ENCODE peak calls at places on chromosomes 16 and 17, in eight cellular contexts. C is coronary artery, Z is IMR-90, K is upper lobe of right lung, J is A549, A is heart right ventricle, G is neural progenitor cell, F is left ventricle myocardium inferior. I is an unnamed sample.

GRCh38 chr17:45973099-45973838 is 25.8 kb upstream of the STH start:
- DNase-seq in Z (no peak), G (no peak), A (peak; percentile 18), K (no peak), J (no peak), F (peak; percentile 63), C (no peak), I (no peak)

GRCh38 chr16:22098538-22099255 is 6.4 kb downstream of the VWA3A start:
- DNase-seq in F (no peak), K (no peak), Z (peak; percentile 44), G (peak; percentile 75), C (no peak), A (peak; percentile 12), J (peak; percentile 66), I (peak; percentile 18)

GRCh38 chr16:63467513-63467912 is 1431.3 kb upstream of the CDH8 start:
- DNase-seq in C (no peak), Z (no peak), A (no peak), F (no peak), J (no peak), K (no peak), G (no peak), I (no peak)

GRCh38 chr17:47720754-47721533 is 12.1 kb upstream of the TBX21 start:
- DNase-seq in A (no peak), J (no peak), C (no peak), K (no peak), Z (no peak), F (no peak), G (peak; percentile 48), I (no peak)

GRCh38 chr16:7185689-7186088 is 147.0 kb upstream of the RBFOX1 start:
- DNase-seq in Z (no peak), J (peak; percentile 4), G (no peak), F (no peak), C (no peak), A (no peak), K (no peak), I (no peak)

GRCh38 chr17:58245428-58246103 is 7.2 kb downstream of the LPO start:
- DNase-seq in J (no peak), G (no peak), C (no peak), A (no peak), Z (peak; percentile 11), F (no peak), K (no peak), I (no peak)

GRCh38 chr17:7405413-7405881 is 1.6 kb upstream of the TMEM256 start:
- DNase-seq in K (no peak), C (no peak), Z (no peak), F (no peak), J (no peak), G (peak; percentile 70), A (no peak), I (no peak)

GRCh38 chr16:67326472-67327309 is at the start of the genes KCTD19 and LRRC36:
- DNase-seq in C (no peak), J (peak; percentile 80), K (peak; percentile 91), A (peak; percentile 39), G (peak; percentile 95), Z (no peak), F (peak; percentile 45), I (peak; percentile 72)

GRCh38 chr16:76749780-76750375 is 441.1 kb upstream of the MON1B start:
- DNase-seq in C (no peak), K (no peak), Z (no peak), F (no peak), G (no peak), J (no peak), A (no peak), I (no peak)

GRCh38 chr16:31696968-31697743 is 169.5 kb downstream of the AHSP start:
- DNase-seq in G (peak; percentile 27), J (peak; percentile 42), A (no peak), K (no peak), Z (peak; percentile 53), F (no peak), C (no peak), I (no peak)

GRCh38 chr17:69093279-69093789 is 32.6 kb upstream of the ABCA9 start:
- DNase-seq in G (no peak), C (no peak), A (no peak), F (no peak), J (no peak), K (no peak), Z (no peak), I (no peak)

GRCh38 chr16:66081967-66082366 is 284.5 kb upstream of the CDH5 start:
- DNase-seq in F (no peak), A (no peak), Z (peak; percentile 94), C (no peak), J (peak; percentile 52), K (no peak), G (no peak), I (no peak)

GRCh38 chr16:50371936-50372595 is 3.3 kb upstream of the BRD7 start:
- DNase-seq in G (peak; percentile 66), J (no peak), Z (no peak), K (no peak), A (no peak), C (no peak), F (no peak), I (no peak)

GRCh38 chr17:59004338-59005111 is 102.2 kb downstream of the TRIM37 start:
- DNase-seq in G (peak; percentile 67), Z (peak; percentile 53), J (peak; percentile 70), K (no peak), C (no peak), A (peak; percentile 58), F (peak; percentile 21), I (peak; percentile 51)

GRCh38 chr17:34586346-34586846 is 7.0 kb downstream of the TMEM132E start:
- DNase-seq in Z (no peak), G (no peak), J (no peak), C (no peak), F (no peak), K (no peak), A (no peak), I (no peak)

GRCh38 chr17:48176456-48176855 is 68.9 kb downstream of the SNX11 start:
- DNase-seq in Z (no peak), A (no peak), K (no peak), G (no peak), C (no peak), F (no peak), J (no peak), I (no peak)

GRCh38 chr17:64503821-64504768 is 2.0 kb downstream of the DDX5 start:
- DNase-seq in G (no peak), J (no peak), C (no peak), A (no peak), K (no peak), F (no peak), Z (no peak), I (peak; percentile 21)

GRCh38 chr17:57235124-57235523 is 21.2 kb upstream of the MSI2 start:
- DNase-seq in F (no peak), G (peak; percentile 38), Z (no peak), C (no peak), J (no peak), A (no peak), K (no peak), I (no peak)

GRCh38 chr16:2149630-2150417 is 1.4 kb downstream of the RAB26 start:
- DNase-seq in A (no peak), K (no peak), Z (no peak), G (peak; percentile 38), C (no peak), J (peak; percentile 73), F (no peak), I (no peak)
- H3K4me3 ChIP-seq in A (no peak overlapping the region), K (no peak overlapping the region), Z (no peak overlapping the region), G (peak overlapping the region; percentile 70), C (no peak overlapping the region), J (peak overlapping the region; percentile 45), F (no peak overlapping the region), I (no peak overlapping the region)

DNA sequence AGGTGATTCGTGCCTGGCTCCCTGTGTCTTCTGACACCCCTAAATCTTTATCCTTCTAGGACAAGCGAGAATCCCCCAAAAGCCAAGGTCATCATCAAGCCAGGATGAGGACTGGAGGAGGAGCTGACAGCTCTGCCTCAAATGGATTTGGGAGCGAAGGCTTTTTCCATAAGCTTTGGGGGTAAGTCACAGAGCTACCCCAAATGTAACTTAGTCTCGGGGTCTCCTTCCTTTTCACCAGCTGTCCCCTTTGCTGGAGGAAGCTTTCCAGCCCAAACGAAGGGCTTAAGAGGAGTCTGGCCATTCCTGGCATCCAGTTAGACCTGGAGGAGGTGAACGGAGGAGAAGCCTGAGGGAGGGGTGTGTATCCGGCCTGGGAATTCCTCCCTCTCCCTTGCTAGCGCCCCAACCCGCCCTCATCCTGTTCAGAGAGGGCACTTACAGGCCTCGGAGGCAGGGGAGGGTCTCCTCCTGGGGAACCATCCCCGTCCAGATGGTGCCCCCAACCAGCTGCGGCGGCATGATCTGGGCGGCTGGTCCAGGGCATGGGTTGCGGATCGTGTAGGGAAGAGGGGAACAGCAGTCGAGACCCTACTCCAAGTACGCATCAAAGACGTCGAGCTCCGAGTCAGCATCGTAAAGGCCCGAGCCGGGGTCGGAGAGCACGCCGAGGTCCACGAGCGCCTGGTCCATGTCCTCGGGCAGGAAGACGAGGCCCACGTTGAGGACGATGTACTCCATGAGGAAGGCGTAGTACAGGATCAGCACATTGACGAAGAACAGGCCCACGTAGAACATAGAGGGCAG is 938 bp downstream of the DEXI start:
- DNase-seq in Z (no peak), C (no peak), K (peak; percentile 70), G (peak; percentile 40), F (no peak), A (no peak), J (no peak), I (no peak)
- H3K27ac ChIP-seq in Z (peak overlapping the region; percentile 60), C (peak overlapping the region; percentile 88), K (peak overlapping the region; percentile 84), G (no peak overlapping the region), F (peak overlapping the region; percentile 93), A (peak overlapping the region; percentile 85), J (peak overlapping the region; percentile 66), I (peak overlapping the region; percentile 36)

GRCh38 chr16:88454315-88455057 is 1.4 kb downstream of the ZFPM1 start:
- DNase-seq in K (no peak), J (peak; percentile 46), C (no peak), Z (no peak), F (no peak), A (no peak), G (peak; percentile 56), I (peak; percentile 63)
- H3K4me3 ChIP-seq in K (peak overlapping the region; percentile 63), J (peak overlapping the region; percentile 88), C (peak overlapping the region; percentile 91), Z (peak overlapping the region; percentile 55), F (peak overlapping the region; percentile 76), A (peak overlapping the region; percentile 67), G (peak overlapping the region; percentile 57), I (peak overlapping the region; percentile 70)

GRCh38 chr16:19666451-19666850 is 51.6 kb downstream of the KNOP1 start:
- DNase-seq in A (peak; percentile 66), G (no peak), Z (no peak), K (no peak), J (no peak), C (no peak), F (peak; percentile 38), I (no peak)

GRCh38 chr16:19677403-19677802 is 40.6 kb downstream of the KNOP1 start:
- DNase-seq in A (no peak), Z (no peak), C (no peak), K (no peak), G (no peak), F (peak; percentile 32), J (no peak), I (no peak)

GRCh38 chr16:19674485-19674884 is 43.5 kb downstream of the KNOP1 start:
- DNase-seq in F (no peak), J (no peak), K (no peak), G (no peak), C (no peak), A (no peak), Z (no peak), I (no peak)

DNA sequence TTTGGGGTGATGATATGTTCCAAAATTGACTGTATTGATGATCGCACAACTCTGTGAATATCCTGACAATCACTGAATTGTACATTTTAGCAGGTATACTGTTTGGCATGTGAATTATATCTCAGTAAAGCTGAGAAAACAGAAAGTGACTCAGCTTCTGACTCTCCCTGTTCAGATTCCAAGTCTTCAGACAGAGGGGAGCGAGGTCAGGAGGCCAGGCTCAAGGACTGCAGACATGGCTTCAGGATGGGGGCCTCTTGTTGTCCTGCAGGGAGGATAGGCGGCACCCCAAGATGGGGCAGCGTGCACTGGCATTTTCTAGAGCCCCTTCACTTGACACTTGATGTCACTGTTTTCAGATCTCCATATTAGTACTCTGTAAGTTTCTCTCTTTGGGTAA is 45.6 kb downstream of the KNOP1 start:
- DNase-seq in A (no peak), F (no peak), Z (peak; percentile 39), G (no peak), K (no peak), J (no peak), C (no peak), I (no peak)
- H3K27ac ChIP-seq in A (no peak overlapping the region), F (no peak overlapping the region), Z (no peak overlapping the region), G (no peak overlapping the region), K (no peak overlapping the region), J (no peak overlapping the region), C (no peak overlapping the region), I (no peak overlapping the region)

I was measured in CD8-positive, alpha-beta memory T cell.